ENCODE peak calls at places on chromosomes 6 and 20, in four cellular contexts. A is nephron progenitor cell; H is EH; F is stimulated activated CD4-positive, alpha-beta T cell treated with anti-CD3 and anti-CD28 coated beads, Interleukin-1b, Interleukin-23, amount 100 ng/mL, for 4 hours. Y is an unnamed sample.

GRCh38 chr6:120198033-120198432 is 848.5 kb upstream of the MAN1A1 start:
- DNase-seq in A (no peak), H (no peak), F (no peak), Y (no peak)

GRCh38 chr6:151721671-151722070 is 85.8 kb upstream of the ESR1 start:
- DNase-seq in A (no peak), H (no peak), F (no peak), Y (no peak)

GRCh38 chr20:19783966-19784401 is 25.9 kb downstream of the RIN2 start:
- DNase-seq in A (no peak), H (peak; percentile 84), F (no peak), Y (no peak)

GRCh38 chr6:4973972-4974885 is 29.6 kb downstream of the RPP40 start:
- DNase-seq in A (peak; percentile 65), H (peak; percentile 49), F (no peak), Y (no peak)

GRCh38 chr6:95837890-95838289 is 177.9 kb upstream of the FUT9 start:
- DNase-seq in A (no peak), H (no peak), F (no peak), Y (no peak)

GRCh38 chr6:129317931-129318820 is 391.8 kb downstream of the ARHGAP18 start:
- DNase-seq in A (no peak), H (peak; percentile 60), F (no peak), Y (no peak)

GRCh38 chr6:4008324-4009047 is 70.5 kb downstream of the FAM217A start:
- DNase-seq in A (no peak), H (peak; percentile 87), F (no peak), Y (no peak)

GRCh38 chr6:84652356-84653026 is 111.9 kb downstream of the TBX18 start:
- DNase-seq in A (no peak), H (peak; percentile 97), F (no peak), Y (no peak)

GRCh38 chr20:42191140-42191860 is 573.1 kb upstream of the CHD6 start:
- DNase-seq in A (no peak), H (no peak), F (no peak), Y (no peak)

GRCh38 chr6:70219943-70220613 is 82.8 kb downstream of the COL9A1 start:
- DNase-seq in A (no peak), H (no peak), F (no peak), Y (no peak)

GRCh38 chr6:37014667-37015066 is 9.2 kb downstream of the FGD2 start:
- DNase-seq in A (no peak), H (no peak), F (no peak), Y (no peak)

GRCh38 chr20:63145156-63145555 is 70.8 kb downstream of the YTHDF1 start:
- DNase-seq in A (no peak), H (no peak), F (no peak), Y (no peak)

GRCh38 chr6:136927313-136927712 is 5.2 kb downstream of the SLC35D3 start:
- DNase-seq in A (no peak), H (peak; percentile 24), F (no peak), Y (no peak)

GRCh38 chr20:1856419-1856818 is 38.8 kb upstream of the SIRPA start:
- DNase-seq in A (no peak), H (no peak), F (no peak), Y (no peak)